ENCODE peak calls at places on chromosomes 6 and 20, in five cellular contexts. S is stomach, K is RWPE1, A is lung, Y is left ventricle myocardium inferior. P is an unnamed sample.

GRCh38 chr6:148203970-148204369 is 138.7 kb upstream of the SASH1 start:
- DNase-seq in K (no peak), A (no peak), S (no peak), Y (no peak), P (no peak)

GRCh38 chr20:37179671-37180524 is 550 bp upstream of the MROH8 start:
- DNase-seq in A (no peak), S (no peak), Y (no peak), K (peak; percentile 75), P (no peak)

GRCh38 chr6:160685762-160686450 is 16.1 kb upstream of the PLG start:
- DNase-seq in Y (no peak), A (no peak), K (no peak), S (no peak), P (no peak)

GRCh38 chr6:169898788-169899480 is 147.5 kb downstream of the ERMARD start:
- DNase-seq in S (no peak), A (no peak), Y (no peak), K (no peak), P (no peak)

GRCh38 chr20:48789781-48790544 is 37.8 kb downstream of the PREX1 start:
- DNase-seq in K (no peak), Y (no peak), A (no peak), S (no peak), P (no peak)

GRCh38 chr20:1567392-1568165 is 10.1 kb upstream of the SIRPD start:
- DNase-seq in Y (no peak), S (no peak), K (peak; percentile 89), A (no peak), P (no peak)

GRCh38 chr6:145372671-145373123 is 362.6 kb downstream of the EPM2A start:
- DNase-seq in S (peak; percentile 33), Y (peak; percentile 27), K (no peak), A (no peak), P (no peak)

GRCh38 chr6:3195695-3196497 is 31.6 kb downstream of the TUBB2B start:
- DNase-seq in S (no peak), Y (no peak), A (no peak), K (no peak), P (no peak)

GRCh38 chr6:47209632-47210031 is 100.1 kb downstream of the TNFRSF21 start:
- DNase-seq in K (no peak), A (no peak), S (no peak), Y (no peak), P (peak; percentile 37)

GRCh38 chr6:88870728-88871330 is 92.6 kb downstream of the RNGTT start:
- DNase-seq in S (no peak), A (no peak), Y (no peak), K (peak; percentile 34), P (no peak)

GRCh38 chr6:130796313-130796905 is 30.8 kb upstream of the SMLR1 start:
- DNase-seq in A (no peak), Y (no peak), S (no peak), K (peak; percentile 8), P (no peak)

GRCh38 chr6:113644861-113645575 is 212.1 kb upstream of the MARCKS start:
- DNase-seq in K (peak; percentile 69), Y (no peak), A (no peak), S (no peak), P (no peak)

GRCh38 chr20:4217349-4217761 is 202.0 kb upstream of the RNF24 start:
- DNase-seq in S (no peak), Y (peak; percentile 35), K (peak; percentile 77), A (no peak), P (no peak)

GRCh38 chr6:136792945-136793289 is 640 bp upstream of the MAP3K5 start:
- DNase-seq in K (peak; percentile 61), Y (peak; percentile 93), S (peak; percentile 96), A (peak; percentile 95), P (peak; percentile 98)

GRCh38 chr6:136791296-136792065 is 796 bp downstream of the MAP3K5 start:
- DNase-seq in A (peak; percentile 73), Y (peak; percentile 66), S (peak; percentile 81), K (no peak), P (peak; percentile 92)

GRCh38 chr6:136790411-136791295 is 1.6 kb downstream of the MAP3K5 start:
- DNase-seq in K (no peak), S (no peak), Y (no peak), A (no peak), P (no peak)

GRCh38 chr6:136793348-136793747 is 1.1 kb upstream of the MAP3K5 start:
- DNase-seq in S (no peak), A (no peak), Y (no peak), K (no peak), P (no peak)

GRCh38 chr6:136792066-136792944 is at the start of gene MAP3K5:
- DNase-seq in A (peak; percentile 89), Y (peak; percentile 86), S (peak; percentile 94), K (peak; percentile 65), P (peak; percentile 96)
- TF ChIP-seq CTCF in A (peak; percentile 46), Y (peak; percentile 39), S (peak; percentile 50), K (peak; percentile 71), P (peak; percentile 73)

GRCh38 chr6:154914288-154914687 is 80.8 kb upstream of the TIAM2 start:
- DNase-seq in S (no peak), A (no peak), K (no peak), Y (no peak), P (no peak)
- H3K27ac ChIP-seq in S (no peak overlapping the region), A (no peak overlapping the region), K (no peak overlapping the region), Y (no peak overlapping the region), P (no peak overlapping the region)

GRCh38 chr6:41073203-41073967 is 611 bp downstream of the NFYA start:
- DNase-seq in A (peak; percentile 87), K (peak; percentile 81), S (peak; percentile 93), Y (peak; percentile 86), P (peak; percentile 95)
- TF ChIP-seq CTCF in A (no peak), K (peak; percentile 28), S (peak; percentile 53), Y (peak; percentile 53), P (no peak)

GRCh38 chr20:9024596-9024995 is 44.3 kb upstream of the PLCB4 start:
- DNase-seq in S (no peak), A (no peak), K (no peak), Y (no peak), P (no peak)

GRCh38 chr20:9019833-9020232 is 49.1 kb upstream of the PLCB4 start:
- DNase-seq in K (no peak), S (no peak), Y (no peak), A (no peak), P (no peak)

GRCh38 chr20:9021216-9021615 is 47.7 kb upstream of the PLCB4 start:
- DNase-seq in K (no peak), A (no peak), Y (no peak), S (no peak), P (no peak)

GRCh38 chr20:9021699-9022098 is 47.2 kb upstream of the PLCB4 start:
- DNase-seq in Y (no peak), K (no peak), S (no peak), A (no peak), P (no peak)

GRCh38 chr20:9022361-9022760 is 46.5 kb upstream of the PLCB4 start:
- DNase-seq in S (no peak), K (no peak), A (no peak), Y (no peak), P (no peak)
- H3K27ac ChIP-seq in S (no peak overlapping the region), K (no peak overlapping the region), A (no peak overlapping the region), Y (peak overlapping the region; percentile 27), P (no peak overlapping the region)

DNA sequence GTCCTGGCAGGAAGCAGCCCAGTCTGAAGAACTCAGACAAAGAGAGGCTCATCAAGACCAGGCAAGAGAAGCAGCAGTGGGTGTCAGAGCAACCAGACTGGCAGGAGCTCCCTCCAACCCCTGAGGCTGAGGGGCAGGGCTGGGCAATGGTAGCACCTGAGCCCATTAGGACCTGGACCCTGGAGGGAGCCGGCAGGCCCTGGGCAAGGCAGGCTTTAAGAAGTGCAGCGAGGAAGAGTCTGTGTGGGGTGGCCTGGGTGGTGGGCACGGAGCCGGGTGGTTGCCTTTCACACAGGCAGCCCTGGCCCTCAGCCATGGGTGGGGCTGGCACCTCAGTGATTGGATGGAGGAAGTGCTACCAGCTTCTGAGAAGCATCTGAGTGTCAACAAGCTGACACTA is 33.1 kb upstream of the IRF4 start:
- DNase-seq in S (no peak), K (no peak), A (no peak), Y (no peak), P (peak; percentile 81)
- TF ChIP-seq CTCF in S (no peak), K (no peak), A (no peak), Y (no peak), P (no peak)

GRCh38 chr6:123681957-123682462 is 45.3 kb upstream of the TRDN start:
- DNase-seq in K (no peak), A (no peak), Y (no peak), S (no peak), P (no peak)

GRCh38 chr6:123687864-123688263 is 51.1 kb upstream of the TRDN start:
- DNase-seq in S (no peak), K (no peak), Y (no peak), A (no peak), P (no peak)
- H3K27ac ChIP-seq in S (no peak overlapping the region), K (no peak overlapping the region), Y (no peak overlapping the region), A (no peak overlapping the region), P (no peak overlapping the region)

GRCh38 chr20:43293068-43293786 is 103.5 kb upstream of the PTPRT start:
- DNase-seq in A (no peak), S (no peak), K (no peak), Y (no peak), P (no peak)

GRCh38 chr20:43295263-43295662 is 105.6 kb upstream of the PTPRT start:
- DNase-seq in Y (no peak), S (no peak), A (no peak), K (no peak), P (no peak)

GRCh38 chr20:43287637-43288036 is 97.9 kb upstream of the PTPRT start:
- DNase-seq in K (no peak), Y (no peak), S (no peak), A (no peak), P (no peak)

GRCh38 chr20:43292221-43292620 is 102.5 kb upstream of the PTPRT start:
- DNase-seq in A (no peak), S (no peak), Y (no peak), K (no peak), P (no peak)
- TF ChIP-seq CTCF in A (no peak), S (no peak), Y (no peak), K (no peak), P (no peak)

GRCh38 chr6:28124350-28124970 is at the start of gene ZSCAN16:
- DNase-seq in S (peak; percentile 84), Y (peak; percentile 81), K (peak; percentile 83), A (peak; percentile 81), P (peak; percentile 92)
- H3K27ac ChIP-seq in S (peak within 1 kb of the TSS; percentile 74), Y (peak within 1 kb of the TSS; percentile 68), K (peak within 1 kb of the TSS; percentile 62), A (peak within 1 kb of the TSS; percentile 58), P (peak within 1 kb of the TSS; percentile 57)

P was measured in kidney.